ENCODE peak calls at places on chromosomes 6 and 20, in six cellular contexts. One of them, this sample, is unnamed.

GRCh38 chr20:542777-543368 is 717 bp downstream of the CSNK2A1 start:
- DNase-seq in cardiac muscle cell: peak
- DNase-seq in bronchial epithelial cell: no peak
- DNase-seq in lower leg skin: no peak
- DNase-seq in LNCaP clone FGC: no peak
- DNase-seq in foreskin fibroblast: peak
- DNase-seq in this sample: no peak

GRCh38 chr20:50367104-50367674 is 143.0 kb upstream of the PTPN1 start:
- DNase-seq in cardiac muscle cell: no peak
- DNase-seq in foreskin fibroblast: no peak
- DNase-seq in bronchial epithelial cell: no peak
- DNase-seq in LNCaP clone FGC: no peak
- DNase-seq in lower leg skin: no peak
- DNase-seq in this sample: no peak

GRCh38 chr6:144928847-144929246 is 643.7 kb downstream of the UTRN start:
- DNase-seq in cardiac muscle cell: no peak
- DNase-seq in LNCaP clone FGC: no peak
- DNase-seq in lower leg skin: no peak
- DNase-seq in bronchial epithelial cell: no peak
- DNase-seq in foreskin fibroblast: no peak
- DNase-seq in this sample: no peak

GRCh38 chr6:39124114-39124513 is 9.1 kb upstream of the SAYSD1 start:
- DNase-seq in foreskin fibroblast: no peak
- DNase-seq in lower leg skin: no peak
- DNase-seq in LNCaP clone FGC: no peak
- DNase-seq in bronchial epithelial cell: no peak
- DNase-seq in cardiac muscle cell: peak
- DNase-seq in this sample: no peak

GRCh38 chr6:91193446-91193845 is 606.6 kb upstream of the MAP3K7 start:
- DNase-seq in cardiac muscle cell: no peak
- DNase-seq in bronchial epithelial cell: no peak
- DNase-seq in LNCaP clone FGC: no peak
- DNase-seq in foreskin fibroblast: no peak
- DNase-seq in lower leg skin: no peak
- DNase-seq in this sample: no peak

GRCh38 chr6:160457843-160458242 is 109.7 kb downstream of the SLC22A3 start:
- DNase-seq in foreskin fibroblast: no peak
- DNase-seq in LNCaP clone FGC: no peak
- DNase-seq in lower leg skin: no peak
- DNase-seq in bronchial epithelial cell: no peak
- DNase-seq in cardiac muscle cell: no peak
- DNase-seq in this sample: no peak

GRCh38 chr20:24614341-24614740 is 144.9 kb downstream of the SYNDIG1 start:
- DNase-seq in cardiac muscle cell: no peak
- DNase-seq in LNCaP clone FGC: no peak
- DNase-seq in lower leg skin: no peak
- DNase-seq in bronchial epithelial cell: no peak
- DNase-seq in foreskin fibroblast: no peak
- DNase-seq in this sample: no peak

GRCh38 chr20:24842591-24843442 is 106.3 kb upstream of the CST7 start:
- DNase-seq in cardiac muscle cell: no peak
- DNase-seq in lower leg skin: peak
- DNase-seq in foreskin fibroblast: no peak
- DNase-seq in LNCaP clone FGC: no peak
- DNase-seq in bronchial epithelial cell: no peak
- DNase-seq in this sample: no peak

GRCh38 chr20:33697129-33697528 is 10.9 kb upstream of the E2F1 start:
- DNase-seq in bronchial epithelial cell: no peak
- DNase-seq in LNCaP clone FGC: no peak
- DNase-seq in foreskin fibroblast: peak
- DNase-seq in lower leg skin: peak
- DNase-seq in cardiac muscle cell: no peak
- DNase-seq in this sample: peak

GRCh38 chr6:116159782-116160524 is 34.0 kb upstream of the COL10A1 start:
- DNase-seq in foreskin fibroblast: peak
- DNase-seq in lower leg skin: no peak
- DNase-seq in LNCaP clone FGC: no peak
- DNase-seq in bronchial epithelial cell: no peak
- DNase-seq in cardiac muscle cell: no peak
- DNase-seq in this sample: peak

GRCh38 chr6:72348926-72349325 is 272.9 kb upstream of the KCNQ5 start:
- DNase-seq in bronchial epithelial cell: peak
- DNase-seq in cardiac muscle cell: no peak
- DNase-seq in LNCaP clone FGC: no peak
- DNase-seq in foreskin fibroblast: peak
- DNase-seq in lower leg skin: no peak
- DNase-seq in this sample: peak

GRCh38 chr6:16800942-16801341 is 39.7 kb upstream of the ATXN1 start:
- DNase-seq in LNCaP clone FGC: no peak
- DNase-seq in lower leg skin: no peak
- DNase-seq in bronchial epithelial cell: peak
- DNase-seq in cardiac muscle cell: peak
- DNase-seq in foreskin fibroblast: peak
- DNase-seq in this sample: no peak

GRCh38 chr6:4256969-4257368 is 121.6 kb upstream of the ECI2 start:
- DNase-seq in bronchial epithelial cell: no peak
- DNase-seq in cardiac muscle cell: peak
- DNase-seq in LNCaP clone FGC: no peak
- DNase-seq in lower leg skin: no peak
- DNase-seq in foreskin fibroblast: no peak
- DNase-seq in this sample: no peak

GRCh38 chr6:27582928-27583725 is 110.2 kb upstream of the ZNF184 start:
- DNase-seq in LNCaP clone FGC: no peak
- DNase-seq in foreskin fibroblast: peak
- DNase-seq in lower leg skin: no peak
- DNase-seq in bronchial epithelial cell: peak
- DNase-seq in cardiac muscle cell: peak
- DNase-seq in this sample: no peak

GRCh38 chr6:40681622-40682021 is 94.5 kb upstream of the LRFN2 start:
- DNase-seq in foreskin fibroblast: no peak
- DNase-seq in lower leg skin: no peak
- DNase-seq in cardiac muscle cell: no peak
- DNase-seq in bronchial epithelial cell: no peak
- DNase-seq in LNCaP clone FGC: no peak
- DNase-seq in this sample: no peak

GRCh38 chr6:40965046-40965445 is 74.0 kb downstream of the UNC5CL start:
- DNase-seq in cardiac muscle cell: no peak
- DNase-seq in LNCaP clone FGC: no peak
- DNase-seq in lower leg skin: no peak
- DNase-seq in foreskin fibroblast: no peak
- DNase-seq in bronchial epithelial cell: no peak
- DNase-seq in this sample: no peak

GRCh38 chr6:111803804-111804203 is 69.4 kb downstream of the FYN start:
- DNase-seq in LNCaP clone FGC: no peak
- DNase-seq in foreskin fibroblast: no peak
- DNase-seq in lower leg skin: no peak
- DNase-seq in bronchial epithelial cell: no peak
- DNase-seq in cardiac muscle cell: no peak
- DNase-seq in this sample: no peak

GRCh38 chr6:70221025-70221714 is 81.7 kb downstream of the COL9A1 start:
- DNase-seq in lower leg skin: no peak
- DNase-seq in LNCaP clone FGC: no peak
- DNase-seq in bronchial epithelial cell: peak
- DNase-seq in foreskin fibroblast: peak
- DNase-seq in cardiac muscle cell: peak
- DNase-seq in this sample: peak

GRCh38 chr20:48763183-48764030 is 64.4 kb downstream of the PREX1 start:
- DNase-seq in bronchial epithelial cell: no peak
- DNase-seq in foreskin fibroblast: no peak
- DNase-seq in cardiac muscle cell: no peak
- DNase-seq in LNCaP clone FGC: no peak
- DNase-seq in lower leg skin: no peak
- DNase-seq in this sample: no peak

DNA sequence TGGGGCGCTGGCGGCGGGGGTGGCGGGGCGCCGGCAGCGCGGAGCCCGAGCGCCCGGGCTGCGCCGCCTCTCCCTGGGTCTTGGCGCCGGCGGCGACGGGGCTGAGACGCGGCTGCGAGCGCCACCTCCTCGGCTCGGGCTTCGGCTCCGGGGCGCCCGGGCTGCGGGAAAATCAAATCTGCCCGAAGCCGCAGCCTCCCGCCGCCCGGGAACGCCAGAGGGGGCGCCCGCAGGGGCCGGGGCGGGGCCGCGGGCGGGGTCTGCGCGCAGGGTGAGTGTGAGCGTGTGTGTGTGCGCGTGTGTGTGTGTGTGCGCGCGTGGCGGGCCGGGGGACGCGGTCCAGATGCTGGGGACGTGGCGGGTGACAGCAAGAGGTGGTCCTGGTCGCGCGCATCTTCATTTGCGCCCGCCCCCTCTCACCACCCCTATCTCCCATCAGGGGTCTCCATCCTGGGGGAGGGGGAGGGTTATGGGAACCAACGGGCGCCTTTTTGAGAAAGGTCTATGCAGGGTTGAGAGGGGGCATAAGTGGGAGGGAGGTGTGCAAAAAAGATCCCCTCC is 655 bp upstream of the CPNE5 start:
- DNase-seq in foreskin fibroblast: peak
- DNase-seq in bronchial epithelial cell: no peak
- DNase-seq in lower leg skin: no peak
- DNase-seq in LNCaP clone FGC: no peak
- DNase-seq in cardiac muscle cell: peak
- DNase-seq in this sample: no peak
- TF ChIP-seq CTCF in foreskin fibroblast: no peak
- TF ChIP-seq CTCF in bronchial epithelial cell: no peak
- TF ChIP-seq CTCF in lower leg skin: no peak
- TF ChIP-seq CTCF in LNCaP clone FGC: peak
- TF ChIP-seq CTCF in cardiac muscle cell: peak
- TF ChIP-seq CTCF in this sample: peak

GRCh38 chr20:19784511-19785172 is 26.6 kb downstream of the RIN2 start:
- DNase-seq in lower leg skin: no peak
- DNase-seq in foreskin fibroblast: peak
- DNase-seq in bronchial epithelial cell: peak
- DNase-seq in LNCaP clone FGC: peak
- DNase-seq in cardiac muscle cell: peak
- DNase-seq in this sample: no peak
- H3K4me3 ChIP-seq in lower leg skin: no peak
- H3K4me3 ChIP-seq in foreskin fibroblast: no peak
- H3K4me3 ChIP-seq in bronchial epithelial cell: no peak
- H3K4me3 ChIP-seq in LNCaP clone FGC: no peak
- H3K4me3 ChIP-seq in cardiac muscle cell: no peak
- H3K4me3 ChIP-seq in this sample: no peak

DNA sequence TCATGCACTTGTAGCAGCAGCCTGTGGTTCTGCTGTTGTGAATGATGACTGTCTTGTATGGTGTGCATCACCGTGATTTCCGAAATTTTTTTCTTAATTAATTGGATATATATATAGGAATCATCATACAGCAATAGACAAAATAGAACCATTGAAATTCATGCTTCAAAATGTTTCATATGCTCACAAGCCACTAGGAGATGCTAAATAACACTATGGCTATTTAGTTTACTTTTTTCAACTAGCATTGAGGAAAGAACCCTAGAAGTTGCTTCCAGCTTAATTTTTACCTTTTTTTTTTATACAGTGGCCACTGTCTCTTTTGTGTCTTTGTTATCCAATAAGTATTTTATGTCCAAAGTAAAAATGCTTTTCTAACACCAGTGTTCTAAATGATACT is 485.4 kb downstream of the CDKAL1 start:
- DNase-seq in foreskin fibroblast: no peak
- DNase-seq in bronchial epithelial cell: peak
- DNase-seq in lower leg skin: no peak
- DNase-seq in LNCaP clone FGC: no peak
- DNase-seq in cardiac muscle cell: no peak
- DNase-seq in this sample: no peak
- TF ChIP-seq CTCF in foreskin fibroblast: peak
- TF ChIP-seq CTCF in bronchial epithelial cell: peak
- TF ChIP-seq CTCF in lower leg skin: no peak
- TF ChIP-seq CTCF in LNCaP clone FGC: no peak
- TF ChIP-seq CTCF in cardiac muscle cell: peak
- TF ChIP-seq CTCF in this sample: peak

DNA sequence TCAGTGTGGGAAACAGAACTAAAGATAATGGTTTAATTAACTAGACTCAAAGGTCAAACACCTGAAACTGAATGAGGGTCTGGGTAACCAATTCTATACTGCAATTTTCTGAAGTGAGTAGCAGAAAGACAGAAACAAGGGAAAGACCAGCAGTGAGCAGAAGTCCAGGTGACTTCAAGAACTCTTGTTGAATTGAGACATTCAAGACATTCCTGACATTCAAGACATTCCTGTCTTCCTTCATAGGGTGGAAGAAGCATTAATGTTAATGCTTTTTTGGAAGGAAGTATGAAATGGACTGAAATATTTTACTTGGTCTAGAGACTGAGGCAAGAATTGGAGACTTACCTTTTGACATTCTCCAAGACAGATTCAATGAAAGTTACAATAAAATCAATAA is 529.9 kb upstream of the MMS22L start:
- DNase-seq in lower leg skin: no peak
- DNase-seq in LNCaP clone FGC: no peak
- DNase-seq in bronchial epithelial cell: no peak
- DNase-seq in cardiac muscle cell: no peak
- DNase-seq in foreskin fibroblast: no peak
- DNase-seq in this sample: no peak
- H3K4me3 ChIP-seq in lower leg skin: no peak
- H3K4me3 ChIP-seq in LNCaP clone FGC: no peak
- H3K4me3 ChIP-seq in bronchial epithelial cell: no peak
- H3K4me3 ChIP-seq in cardiac muscle cell: no peak
- H3K4me3 ChIP-seq in foreskin fibroblast: no peak
- H3K4me3 ChIP-seq in this sample: no peak

GRCh38 chr6:136077834-136078576 is 172.1 kb downstream of the MTFR2 start:
- DNase-seq in cardiac muscle cell: no peak
- DNase-seq in LNCaP clone FGC: peak
- DNase-seq in bronchial epithelial cell: peak
- DNase-seq in foreskin fibroblast: peak
- DNase-seq in lower leg skin: no peak
- DNase-seq in this sample: peak
- TF ChIP-seq CTCF in cardiac muscle cell: no peak
- TF ChIP-seq CTCF in LNCaP clone FGC: no peak
- TF ChIP-seq CTCF in bronchial epithelial cell: no peak
- TF ChIP-seq CTCF in foreskin fibroblast: no peak
- TF ChIP-seq CTCF in lower leg skin: no peak
- TF ChIP-seq CTCF in this sample: no peak

DNA sequence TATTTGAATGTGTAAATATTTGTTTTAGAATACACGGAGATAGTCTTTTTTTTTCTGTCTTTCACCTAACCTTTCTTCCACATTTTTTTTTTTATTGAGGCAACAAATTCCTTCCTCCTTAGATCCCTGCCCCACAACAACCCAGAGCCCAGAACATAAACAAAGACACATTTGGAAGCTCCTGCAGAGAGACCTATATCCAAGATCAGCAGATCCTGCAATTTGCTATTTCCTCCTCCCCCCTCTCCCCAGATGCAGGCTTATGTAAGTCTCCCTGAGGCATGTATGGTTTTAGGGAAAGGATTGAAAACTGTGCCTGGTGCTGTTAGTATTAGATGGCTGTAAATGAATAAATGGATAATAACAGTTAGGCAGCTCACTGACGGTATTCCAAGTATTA is 608.2 kb upstream of the CITED2 start:
- DNase-seq in foreskin fibroblast: peak
- DNase-seq in lower leg skin: no peak
- DNase-seq in bronchial epithelial cell: no peak
- DNase-seq in LNCaP clone FGC: no peak
- DNase-seq in cardiac muscle cell: no peak
- DNase-seq in this sample: peak
- H3K4me3 ChIP-seq in foreskin fibroblast: no peak
- H3K4me3 ChIP-seq in lower leg skin: no peak
- H3K4me3 ChIP-seq in bronchial epithelial cell: no peak
- H3K4me3 ChIP-seq in LNCaP clone FGC: no peak
- H3K4me3 ChIP-seq in cardiac muscle cell: no peak
- H3K4me3 ChIP-seq in this sample: no peak

This sample was measured in AG04449.